ENCODE peak calls at places on chromosomes 1 and 21, in eight cellular contexts. One of them, this sample, is unnamed.

GRCh38 chr1:64171797-64172281 is 31.6 kb upstream of the UBE2U start:
- DNase-seq in endothelial cell of umbilical vein: peak; percentile 38
- DNase-seq in esophagus muscularis mucosa: no peak
- DNase-seq in K562: no peak
- DNase-seq in spleen: no peak
- DNase-seq in HCT116: peak; percentile 13
- DNase-seq in SK-N-SH: no peak
- DNase-seq in suprapubic skin: no peak
- DNase-seq in this sample: no peak

GRCh38 chr1:227903614-227904501 is 43.9 kb downstream of the WNT9A start:
- DNase-seq in endothelial cell of umbilical vein: no peak
- DNase-seq in HCT116: no peak
- DNase-seq in K562: no peak
- DNase-seq in esophagus muscularis mucosa: no peak
- DNase-seq in SK-N-SH: no peak
- DNase-seq in spleen: peak; percentile 73
- DNase-seq in suprapubic skin: no peak
- DNase-seq in this sample: no peak

GRCh38 chr21:14815001-14815400 is 249.8 kb downstream of the NRIP1 start:
- DNase-seq in endothelial cell of umbilical vein: no peak
- DNase-seq in SK-N-SH: no peak
- DNase-seq in K562: no peak
- DNase-seq in spleen: no peak
- DNase-seq in esophagus muscularis mucosa: no peak
- DNase-seq in HCT116: no peak
- DNase-seq in suprapubic skin: no peak
- DNase-seq in this sample: no peak

GRCh38 chr1:230699716-230700115 is 14.2 kb downstream of the AGT start:
- DNase-seq in SK-N-SH: no peak
- DNase-seq in spleen: no peak
- DNase-seq in suprapubic skin: no peak
- DNase-seq in K562: no peak
- DNase-seq in endothelial cell of umbilical vein: no peak
- DNase-seq in HCT116: no peak
- DNase-seq in esophagus muscularis mucosa: peak; percentile 60
- DNase-seq in this sample: no peak

GRCh38 chr1:81574365-81574764 is 226.4 kb upstream of the ADGRL2 start:
- DNase-seq in endothelial cell of umbilical vein: peak; percentile 14
- DNase-seq in HCT116: no peak
- DNase-seq in K562: no peak
- DNase-seq in esophagus muscularis mucosa: no peak
- DNase-seq in suprapubic skin: no peak
- DNase-seq in spleen: no peak
- DNase-seq in SK-N-SH: no peak
- DNase-seq in this sample: no peak

GRCh38 chr1:89762431-89762800 is 58.4 kb upstream of the LRRC8D start:
- DNase-seq in spleen: no peak
- DNase-seq in SK-N-SH: no peak
- DNase-seq in esophagus muscularis mucosa: no peak
- DNase-seq in suprapubic skin: peak; percentile 64
- DNase-seq in K562: no peak
- DNase-seq in endothelial cell of umbilical vein: no peak
- DNase-seq in HCT116: no peak
- DNase-seq in this sample: no peak

GRCh38 chr1:108852541-108852940 is 4.4 kb downstream of the AKNAD1 start:
- DNase-seq in HCT116: no peak
- DNase-seq in esophagus muscularis mucosa: no peak
- DNase-seq in K562: no peak
- DNase-seq in SK-N-SH: no peak
- DNase-seq in suprapubic skin: no peak
- DNase-seq in spleen: no peak
- DNase-seq in endothelial cell of umbilical vein: peak; percentile 39
- DNase-seq in this sample: no peak

GRCh38 chr1:27521336-27522147 is 31.6 kb upstream of the WASF2 start:
- DNase-seq in K562: no peak
- DNase-seq in HCT116: no peak
- DNase-seq in esophagus muscularis mucosa: no peak
- DNase-seq in SK-N-SH: no peak
- DNase-seq in spleen: peak; percentile 81
- DNase-seq in suprapubic skin: no peak
- DNase-seq in endothelial cell of umbilical vein: peak; percentile 48
- DNase-seq in this sample: no peak

GRCh38 chr1:204513117-204513716 is 3.0 kb upstream of the MDM4 start:
- DNase-seq in spleen: no peak
- DNase-seq in esophagus muscularis mucosa: no peak
- DNase-seq in endothelial cell of umbilical vein: no peak
- DNase-seq in SK-N-SH: no peak
- DNase-seq in K562: no peak
- DNase-seq in HCT116: no peak
- DNase-seq in suprapubic skin: no peak
- DNase-seq in this sample: no peak

GRCh38 chr21:33125981-33126380 is 56.0 kb downstream of the OLIG1 start:
- DNase-seq in SK-N-SH: no peak
- DNase-seq in spleen: no peak
- DNase-seq in K562: no peak
- DNase-seq in esophagus muscularis mucosa: no peak
- DNase-seq in suprapubic skin: no peak
- DNase-seq in endothelial cell of umbilical vein: no peak
- DNase-seq in HCT116: no peak
- DNase-seq in this sample: no peak
- H3K27me3 ChIP-seq in SK-N-SH: peaks cover 86% of the 10 kb centered on the region
- H3K27me3 ChIP-seq in spleen: peaks cover under 1% of the 10 kb centered on the region
- H3K27me3 ChIP-seq in K562: peaks cover 39% of the 10 kb centered on the region
- H3K27me3 ChIP-seq in esophagus muscularis mucosa: peaks cover 4% of the 10 kb centered on the region
- H3K27me3 ChIP-seq in suprapubic skin: peaks cover 37% of the 10 kb centered on the region
- H3K27me3 ChIP-seq in endothelial cell of umbilical vein: peaks cover 18% of the 10 kb centered on the region
- H3K27me3 ChIP-seq in HCT116: peaks cover 4% of the 10 kb centered on the region
- H3K27me3 ChIP-seq in this sample: peaks cover 18% of the 10 kb centered on the region

DNA sequence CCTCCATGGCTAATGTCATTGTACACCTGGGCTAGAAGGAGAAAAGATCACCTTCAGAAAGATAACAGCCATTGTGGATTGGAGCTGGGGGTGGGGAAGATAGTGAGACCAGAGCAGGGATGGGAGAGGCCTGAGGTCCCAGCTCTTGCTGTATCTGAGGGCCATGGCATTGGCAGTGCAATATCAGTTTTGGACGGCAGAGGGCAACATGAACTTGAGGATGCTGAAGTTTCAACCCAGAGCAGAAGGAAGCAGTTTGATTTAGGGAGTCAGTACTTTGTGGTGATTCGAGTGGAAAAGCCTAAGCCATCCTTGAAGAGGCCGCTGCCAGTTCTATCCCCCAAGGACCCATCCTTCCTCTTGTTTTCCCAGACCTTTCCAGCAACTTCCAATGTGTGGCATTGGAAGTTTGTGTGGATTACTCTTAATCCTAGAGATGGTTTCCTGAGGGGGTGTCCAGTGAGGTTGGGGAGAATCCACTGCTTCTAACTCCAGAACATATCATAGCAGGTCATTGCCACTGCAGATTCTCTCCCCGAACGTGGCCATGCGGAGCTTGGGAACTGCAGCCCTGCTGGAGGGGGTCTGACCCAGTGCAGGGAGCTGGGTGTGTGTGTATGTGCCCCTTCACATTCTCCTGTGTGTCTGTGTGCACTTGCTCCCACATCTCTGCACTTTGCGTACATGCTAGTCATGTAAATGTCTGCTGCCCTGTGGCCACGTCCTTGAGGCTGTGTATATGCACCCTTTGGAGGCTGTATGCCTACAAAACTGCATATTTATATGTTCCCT is 24.1 kb downstream of the SLC26A9 start:
- DNase-seq in suprapubic skin: peak; percentile 80
- DNase-seq in HCT116: peak; percentile 74
- DNase-seq in spleen: peak; percentile 79
- DNase-seq in esophagus muscularis mucosa: peak; percentile 95
- DNase-seq in SK-N-SH: peak; percentile 79
- DNase-seq in endothelial cell of umbilical vein: peak; percentile 85
- DNase-seq in K562: peak; percentile 85
- DNase-seq in this sample: peak; percentile 85
- TF ChIP-seq POLR2AphosphoS5 in suprapubic skin: no peak
- TF ChIP-seq POLR2AphosphoS5 in HCT116: no peak
- TF ChIP-seq POLR2AphosphoS5 in spleen: no peak
- TF ChIP-seq POLR2AphosphoS5 in esophagus muscularis mucosa: no peak
- TF ChIP-seq POLR2AphosphoS5 in SK-N-SH: no peak
- TF ChIP-seq POLR2AphosphoS5 in endothelial cell of umbilical vein: no peak
- TF ChIP-seq POLR2AphosphoS5 in K562: no peak
- TF ChIP-seq POLR2AphosphoS5 in this sample: peak; percentile 37

GRCh38 chr1:90835661-90836344 is 118.7 kb upstream of the BARHL2 start:
- DNase-seq in HCT116: no peak
- DNase-seq in endothelial cell of umbilical vein: no peak
- DNase-seq in K562: no peak
- DNase-seq in spleen: no peak
- DNase-seq in suprapubic skin: peak; percentile 61
- DNase-seq in SK-N-SH: no peak
- DNase-seq in esophagus muscularis mucosa: no peak
- DNase-seq in this sample: no peak

GRCh38 chr1:90837420-90837819 is 120.3 kb upstream of the BARHL2 start:
- DNase-seq in K562: no peak
- DNase-seq in HCT116: no peak
- DNase-seq in endothelial cell of umbilical vein: no peak
- DNase-seq in spleen: no peak
- DNase-seq in esophagus muscularis mucosa: no peak
- DNase-seq in SK-N-SH: no peak
- DNase-seq in suprapubic skin: no peak
- DNase-seq in this sample: no peak

GRCh38 chr1:90835172-90835660 is 118.1 kb upstream of the BARHL2 start:
- DNase-seq in esophagus muscularis mucosa: no peak
- DNase-seq in spleen: no peak
- DNase-seq in K562: no peak
- DNase-seq in HCT116: no peak
- DNase-seq in suprapubic skin: no peak
- DNase-seq in SK-N-SH: no peak
- DNase-seq in endothelial cell of umbilical vein: no peak
- DNase-seq in this sample: no peak

GRCh38 chr1:90834354-90835171 is 117.5 kb upstream of the BARHL2 start:
- DNase-seq in spleen: no peak
- DNase-seq in HCT116: no peak
- DNase-seq in endothelial cell of umbilical vein: no peak
- DNase-seq in esophagus muscularis mucosa: no peak
- DNase-seq in K562: no peak
- DNase-seq in SK-N-SH: no peak
- DNase-seq in suprapubic skin: no peak
- DNase-seq in this sample: no peak

DNA sequence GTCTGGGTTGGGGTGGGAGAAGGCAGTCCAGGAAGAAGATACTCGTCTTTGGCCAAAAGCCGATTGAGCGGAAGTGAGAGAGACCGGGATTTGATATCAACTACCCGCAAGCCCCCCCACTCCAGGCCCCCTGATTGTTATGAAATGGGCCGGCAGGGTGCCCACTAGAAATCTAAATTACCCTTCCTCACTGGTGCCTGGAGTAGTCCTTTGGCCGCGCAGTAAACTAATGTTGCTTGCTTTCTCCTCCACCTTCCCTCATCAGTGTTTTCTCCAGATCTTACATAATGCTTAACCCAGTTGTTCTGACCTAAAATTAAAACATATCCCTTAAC is 119.2 kb upstream of the BARHL2 start:
- DNase-seq in HCT116: no peak
- DNase-seq in suprapubic skin: no peak
- DNase-seq in K562: no peak
- DNase-seq in esophagus muscularis mucosa: no peak
- DNase-seq in spleen: no peak
- DNase-seq in SK-N-SH: no peak
- DNase-seq in endothelial cell of umbilical vein: no peak
- DNase-seq in this sample: no peak
- H3K27me3 ChIP-seq in HCT116: no peaks in the 10 kb centered on the region
- H3K27me3 ChIP-seq in suprapubic skin: peaks cover 97% of the 10 kb centered on the region
- H3K27me3 ChIP-seq in K562: no peaks in the 10 kb centered on the region
- H3K27me3 ChIP-seq in esophagus muscularis mucosa: no peaks in the 10 kb centered on the region
- H3K27me3 ChIP-seq in spleen: peaks cover 90% of the 10 kb centered on the region
- H3K27me3 ChIP-seq in SK-N-SH: no peaks in the 10 kb centered on the region
- H3K27me3 ChIP-seq in endothelial cell of umbilical vein: peaks cover 96% of the 10 kb centered on the region
- H3K27me3 ChIP-seq in this sample: peaks cover 17% of the 10 kb centered on the region

DNA sequence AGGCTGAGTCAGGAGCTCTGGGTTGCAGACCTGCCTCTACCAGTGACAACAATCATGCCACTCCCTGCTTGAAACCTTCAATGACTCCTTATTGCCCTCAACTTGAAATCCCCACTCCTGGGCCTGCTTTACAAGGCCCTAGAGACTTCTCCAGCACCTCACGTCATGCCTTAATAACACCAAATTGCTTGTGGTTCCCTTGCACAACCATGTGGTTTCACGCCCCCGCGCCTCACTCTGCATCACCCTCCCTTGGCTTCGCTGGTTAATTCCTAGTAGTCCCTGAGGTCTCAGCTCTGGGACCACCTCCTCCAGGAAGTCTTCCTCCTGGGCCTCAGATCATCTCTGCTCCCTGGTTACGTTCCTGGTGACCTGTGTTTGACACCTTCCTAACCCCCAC is 33.0 kb downstream of the EPHA2 start:
- DNase-seq in suprapubic skin: no peak
- DNase-seq in endothelial cell of umbilical vein: no peak
- DNase-seq in esophagus muscularis mucosa: no peak
- DNase-seq in K562: no peak
- DNase-seq in spleen: peak; percentile 76
- DNase-seq in SK-N-SH: no peak
- DNase-seq in HCT116: no peak
- DNase-seq in this sample: no peak
- TF ChIP-seq POLR2AphosphoS5 in suprapubic skin: no peak
- TF ChIP-seq POLR2AphosphoS5 in endothelial cell of umbilical vein: no peak
- TF ChIP-seq POLR2AphosphoS5 in esophagus muscularis mucosa: no peak
- TF ChIP-seq POLR2AphosphoS5 in K562: no peak
- TF ChIP-seq POLR2AphosphoS5 in spleen: peak; percentile 11
- TF ChIP-seq POLR2AphosphoS5 in SK-N-SH: no peak
- TF ChIP-seq POLR2AphosphoS5 in HCT116: no peak
- TF ChIP-seq POLR2AphosphoS5 in this sample: no peak